ENCODE peak calls at places on chromosomes 6 and 20, in ten cellular contexts. X is CD4-positive, alpha-beta T cell; S is heart left ventricle; W is kidney epithelial cell; I is BE2C; R is upper lobe of left lung; M is bronchial epithelial cell; J is suprapubic skin; T is endothelial cell; Z is cardiac fibroblast. F is an unnamed sample.

GRCh38 chr6:170506446-170506845 is 46.7 kb downstream of the PSMB1 start:
- DNase-seq in S (no peak), M (no peak), R (no peak), W (no peak), Z (no peak), T (no peak), X (no peak), I (no peak), J (no peak), F (no peak)

GRCh38 chr6:24990227-24990843 is 54.6 kb upstream of the RIPOR2 start:
- DNase-seq in I (no peak), T (no peak), M (peak), X (no peak), R (no peak), Z (peak), S (no peak), W (no peak), J (no peak), F (no peak)

GRCh38 chr6:17233531-17233930 is 47.6 kb upstream of the RBM24 start:
- DNase-seq in Z (no peak), J (no peak), T (no peak), M (peak), X (no peak), I (no peak), R (no peak), S (no peak), W (no peak), F (peak)

GRCh38 chr6:14728396-14729024 is 517.4 kb upstream of the JARID2 start:
- DNase-seq in X (no peak), Z (peak), S (peak), R (no peak), T (no peak), W (no peak), J (no peak), M (peak), I (no peak), F (no peak)

GRCh38 chr20:47365023-47365764 is 8.7 kb upstream of the ZMYND8 start:
- DNase-seq in I (no peak), J (no peak), T (no peak), Z (no peak), S (no peak), W (no peak), X (no peak), R (no peak), M (no peak), F (no peak)

GRCh38 chr6:170122676-170123075 is 168.2 kb downstream of the DLL1 start:
- DNase-seq in Z (peak), W (no peak), I (no peak), M (peak), X (no peak), J (no peak), S (no peak), R (no peak), T (no peak), F (no peak)

GRCh38 chr6:63391203-63391970 is 71.6 kb upstream of the LGSN start:
- DNase-seq in M (no peak), J (no peak), I (no peak), R (no peak), S (no peak), W (no peak), X (no peak), Z (no peak), T (no peak), F (no peak)

GRCh38 chr20:34052414-34052813 is 58.7 kb downstream of the RALY start:
- DNase-seq in J (no peak), S (no peak), M (no peak), X (no peak), R (no peak), I (no peak), T (no peak), W (no peak), Z (no peak), F (no peak)

GRCh38 chr6:37208793-37209192 is 38.8 kb downstream of the PIM1 start:
- DNase-seq in X (no peak), T (no peak), Z (no peak), R (no peak), I (no peak), J (no peak), M (no peak), S (no peak), W (no peak), F (no peak)

GRCh38 chr6:13355043-13355945 is 27.0 kb upstream of the TBC1D7 start:
- DNase-seq in S (no peak), T (no peak), W (peak), Z (peak), I (no peak), X (no peak), R (no peak), M (peak), J (no peak), F (peak)

GRCh38 chr6:169724554-169725269 is 412 bp upstream of the PHF10 start:
- DNase-seq in R (peak), Z (peak), J (peak), M (no peak), X (peak), T (peak), W (no peak), I (peak), S (peak), F (no peak)

DNA sequence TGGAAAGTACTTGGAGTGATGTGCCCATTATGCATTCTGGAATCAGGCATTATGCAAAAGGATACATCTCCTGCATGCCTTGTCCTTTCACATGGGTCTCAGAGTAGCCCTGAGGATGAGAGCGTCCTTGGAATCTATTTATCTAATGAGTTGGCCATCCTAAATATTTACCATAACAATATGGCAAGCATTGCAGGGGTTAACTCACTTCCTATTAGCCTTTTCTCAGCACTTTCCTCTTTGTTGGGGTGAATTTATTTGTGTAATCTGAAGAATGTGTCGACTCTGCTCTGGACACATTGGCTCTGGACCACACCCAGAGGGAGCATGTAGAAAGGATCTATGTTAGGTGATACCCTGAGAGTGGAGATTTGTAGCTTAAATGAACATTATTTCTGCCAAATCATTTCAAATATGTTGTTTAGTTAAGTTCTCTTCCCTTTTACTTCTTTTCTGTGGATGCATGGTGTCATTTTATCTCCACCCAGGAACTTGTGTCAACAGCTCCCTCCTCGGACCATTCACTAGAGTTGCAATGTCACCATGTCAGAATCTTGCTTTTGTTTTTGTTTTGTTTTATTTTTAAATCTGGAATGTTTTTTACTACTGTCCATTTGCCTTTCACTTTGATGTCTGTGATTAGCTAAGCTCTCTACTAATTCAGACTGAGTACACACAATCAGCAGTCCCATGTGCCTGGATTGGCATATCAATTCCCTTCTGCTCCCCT is 757.0 kb upstream of the MMS22L start:
- DNase-seq in I (no peak), S (no peak), M (peak), Z (peak), J (no peak), T (no peak), X (no peak), R (no peak), W (no peak), F (no peak)
- TF ChIP-seq CTCF in I (peak), S (no peak), M (peak), Z (no peak), J (no peak), T (no peak), X (no peak), R (no peak), W (peak), F (peak)

GRCh38 chr6:138129190-138129589 is 22.0 kb upstream of the PERP start:
- DNase-seq in J (no peak), R (no peak), T (no peak), X (no peak), I (no peak), M (no peak), W (no peak), Z (no peak), S (no peak), F (no peak)
- TF ChIP-seq CTCF in J (no peak), R (no peak), T (no peak), X (no peak), I (no peak), M (no peak), W (no peak), Z (no peak), S (no peak), F (no peak)

DNA sequence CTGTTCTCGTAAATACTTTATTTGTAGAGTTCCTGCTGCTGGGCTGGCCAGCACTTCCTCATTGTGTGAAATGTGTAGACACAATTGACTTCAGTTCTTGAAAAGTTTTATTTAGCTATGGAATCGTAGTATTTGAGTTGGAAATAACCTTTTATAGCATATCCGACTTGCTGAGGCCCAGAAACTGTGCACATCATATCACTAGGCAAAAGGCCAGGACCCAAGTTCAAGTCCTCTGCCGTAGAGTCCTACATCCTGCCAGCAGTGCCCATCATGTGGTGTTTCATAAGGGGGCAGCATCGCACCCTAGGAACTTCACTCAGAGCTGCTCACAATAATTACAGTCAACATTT is 207.7 kb upstream of the SNX9 start:
- DNase-seq in R (no peak), J (no peak), W (no peak), I (no peak), X (no peak), Z (peak), T (no peak), S (no peak), M (no peak), F (no peak)
- TF ChIP-seq CTCF in R (no peak), J (no peak), W (peak), I (peak), X (no peak), Z (no peak), T (no peak), S (no peak), M (no peak), F (peak)

GRCh38 chr20:50659975-50660670 is 31.2 kb downstream of the RIPOR3 start:
- DNase-seq in Z (no peak), T (no peak), W (no peak), R (no peak), I (no peak), X (no peak), M (no peak), S (no peak), J (no peak), F (no peak)

GRCh38 chr20:50666709-50667310 is 24.5 kb downstream of the RIPOR3 start:
- DNase-seq in Z (no peak), S (no peak), I (no peak), M (no peak), W (no peak), R (no peak), X (no peak), J (no peak), T (no peak), F (no peak)

GRCh38 chr20:50664248-50664647 is 27.1 kb downstream of the RIPOR3 start:
- DNase-seq in J (no peak), T (no peak), I (no peak), X (no peak), M (no peak), S (peak), W (no peak), R (no peak), Z (no peak), F (no peak)

GRCh38 chr20:50658804-50659380 is 32.5 kb downstream of the RIPOR3 start:
- DNase-seq in R (no peak), T (no peak), I (no peak), S (peak), J (no peak), W (no peak), X (no peak), M (peak), Z (peak), F (no peak)

DNA sequence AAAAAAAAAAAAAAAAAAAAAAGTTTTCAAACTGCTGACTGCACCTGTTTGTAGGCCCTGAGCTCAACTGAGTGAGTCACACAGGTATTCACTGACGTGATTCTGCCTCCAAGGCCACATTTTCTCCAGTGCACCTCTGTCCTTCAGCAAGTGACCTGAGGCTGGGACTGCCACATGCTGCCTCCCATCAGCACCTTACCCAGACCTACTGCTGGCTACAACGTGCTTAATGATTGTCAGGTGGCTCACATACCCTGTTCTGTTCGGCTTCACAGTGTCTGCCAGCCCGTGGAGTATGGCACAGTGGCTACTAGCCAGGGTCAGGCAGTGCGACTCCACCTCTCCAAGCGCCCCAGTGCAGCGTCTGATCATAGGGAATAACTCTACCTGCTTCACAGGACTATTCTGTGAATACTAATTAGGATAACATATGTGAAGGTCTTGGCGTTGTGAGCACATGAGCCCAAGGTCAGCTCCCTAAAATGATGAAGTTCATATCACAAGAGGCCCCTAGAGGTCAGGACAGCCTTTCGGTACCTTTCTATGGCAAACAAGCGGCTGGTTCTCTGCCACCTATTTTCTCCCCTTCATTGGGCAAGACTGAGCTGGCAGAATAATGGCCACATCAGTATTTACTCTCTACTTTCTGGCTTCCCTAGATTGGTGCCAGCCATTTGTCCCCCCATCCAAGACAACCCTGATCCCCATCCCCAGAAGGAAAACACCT is 28.1 kb downstream of the RIPOR3 start:
- DNase-seq in M (peak), Z (no peak), S (no peak), I (no peak), T (no peak), R (no peak), J (no peak), W (no peak), X (no peak), F (peak)
- TF ChIP-seq CTCF in M (peak), Z (no peak), S (peak), I (peak), T (no peak), R (peak), J (no peak), W (peak), X (no peak), F (peak)

DNA sequence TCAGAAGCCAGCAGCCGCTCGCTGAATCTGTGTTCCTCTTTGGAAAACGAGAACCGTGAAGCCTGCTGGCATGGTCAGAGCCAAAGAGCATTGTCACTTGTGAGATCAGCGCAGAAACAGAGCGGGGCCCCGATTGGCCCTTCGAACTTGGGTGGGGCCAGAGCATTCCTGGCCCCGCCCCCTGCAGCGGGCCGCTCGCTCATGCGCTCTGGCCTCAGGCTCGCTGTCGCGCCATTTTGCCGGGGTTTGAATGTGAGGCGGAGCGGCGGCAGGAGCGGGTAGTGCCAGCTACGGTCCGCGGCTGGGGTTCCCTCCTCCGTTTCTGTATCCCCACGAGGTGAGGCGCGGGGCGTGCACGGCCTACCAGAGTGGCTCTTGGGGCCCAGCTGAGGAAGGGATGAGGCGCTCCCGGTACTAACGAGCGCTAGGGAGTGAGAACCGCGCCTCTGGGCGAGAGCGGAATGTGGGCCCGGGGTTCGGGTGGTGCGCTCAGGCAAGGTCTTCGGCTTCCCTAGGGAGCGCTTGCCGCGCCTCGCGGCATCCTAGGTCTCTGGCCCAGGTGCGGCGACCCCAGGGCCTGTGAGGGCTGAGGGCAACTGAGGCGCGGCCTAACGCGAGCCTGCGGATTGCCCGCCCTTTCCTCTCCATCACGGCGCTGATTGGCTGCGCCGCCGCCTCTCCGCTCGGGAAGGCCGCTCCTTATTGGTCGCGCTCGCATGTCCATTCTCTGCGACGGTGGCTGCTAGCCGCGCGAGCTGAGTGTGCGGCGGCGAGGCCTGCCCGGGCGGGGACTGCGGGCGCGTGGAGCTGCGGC is at the start of gene CSE1L:
- DNase-seq in R (peak), I (peak), X (peak), J (peak), Z (peak), M (peak), T (peak), S (peak), W (peak), F (peak)
- TF ChIP-seq CTCF in R (peak), I (no peak), X (no peak), J (no peak), Z (no peak), M (no peak), T (no peak), S (peak), W (no peak), F (no peak)

GRCh38 chr20:51381557-51381956 is 161.0 kb downstream of the NFATC2 start:
- DNase-seq in W (no peak), S (no peak), J (no peak), R (no peak), Z (no peak), T (no peak), X (no peak), M (no peak), I (no peak), F (no peak)
- TF ChIP-seq CTCF in W (no peak), S (no peak), J (no peak), R (no peak), Z (no peak), T (no peak), X (no peak), M (no peak), I (peak), F (no peak)

GRCh38 chr6:69732640-69733039 is 64.2 kb downstream of the LMBRD1 start:
- DNase-seq in I (no peak), M (peak), X (no peak), J (no peak), R (no peak), T (no peak), W (no peak), S (no peak), Z (peak), F (no peak)
- TF ChIP-seq CTCF in I (peak), M (no peak), X (no peak), J (no peak), R (no peak), T (no peak), W (no peak), S (no peak), Z (peak), F (no peak)